ENCODE peak calls at places on chromosome 5, in four cellular contexts. E, O, D and K are unnamed samples. For H3K36me3, the result is how much of the 10 kb centered on the place peaks cover.

GRCh38 chr5:94517490-94518108 is 100.8 kb downstream of the KIAA0825 start:
- DNase-seq in O (no peak), E (no peak), D (no peak), K (peak)

GRCh38 chr5:76522103-76522942 is 100.9 kb downstream of the F2RL2 start:
- DNase-seq in D (no peak), O (no peak), E (no peak), K (no peak)

GRCh38 chr5:156907667-156908066 is 55.4 kb downstream of the TIMD4 start:
- DNase-seq in E (no peak), D (no peak), O (no peak), K (no peak)

GRCh38 chr5:926416-927171 is 33.9 kb downstream of the TRIP13 start:
- DNase-seq in D (no peak), O (peak), E (peak), K (peak)

GRCh38 chr5:124599048-124599973 is 147.1 kb downstream of the ZNF608 start:
- DNase-seq in E (no peak), D (no peak), O (no peak), K (peak)

GRCh38 chr5:124236366-124237231 is 509.8 kb downstream of the ZNF608 start:
- DNase-seq in O (no peak), E (no peak), D (no peak), K (peak)

GRCh38 chr5:140107312-140108092 is 6.4 kb upstream of the PURA start:
- DNase-seq in E (peak), O (peak), D (peak), K (peak)

GRCh38 chr5:109347252-109347888 is 62.4 kb downstream of the PJA2 start:
- DNase-seq in E (no peak), O (no peak), D (no peak), K (no peak)

GRCh38 chr5:121378559-121379359 is 472.9 kb upstream of the FTMT start:
- DNase-seq in O (no peak), E (peak), D (no peak), K (no peak)

GRCh38 chr5:110735545-110735944 is 3.3 kb upstream of the SLC25A46 start:
- DNase-seq in O (no peak), D (no peak), E (no peak), K (no peak)

GRCh38 chr5:139744471-139745120 is 51.0 kb upstream of the PSD2 start:
- DNase-seq in O (no peak), D (no peak), E (no peak), K (no peak)

GRCh38 chr5:148785223-148785622 is 41.2 kb upstream of the ADRB2 start:
- DNase-seq in O (no peak), E (no peak), D (no peak), K (no peak)

GRCh38 chr5:164358531-164359259 is 853.3 kb downstream of the MAT2B start:
- DNase-seq in O (no peak), D (no peak), E (no peak), K (no peak)

GRCh38 chr5:37799865-37800421 is 39.9 kb downstream of the GDNF start:
- DNase-seq in D (no peak), E (no peak), O (no peak), K (no peak)

GRCh38 chr5:156647034-156647451 is 203.1 kb upstream of the PPP1R2B start:
- DNase-seq in O (no peak), D (no peak), E (no peak), K (no peak)

GRCh38 chr5:96751203-96752169 is 56.3 kb downstream of the ERAP1 start:
- DNase-seq in E (no peak), O (no peak), D (no peak), K (no peak)

GRCh38 chr5:150357326-150358260 is at the start of gene TCOF1:
- DNase-seq in D (peak), E (peak), O (peak), K (peak)

GRCh38 chr5:98698359-98698758 is 75.1 kb upstream of the RGMB start:
- DNase-seq in E (no peak), D (no peak), O (no peak), K (peak)

GRCh38 chr5:12072441-12072840 is 168.2 kb upstream of the CTNND2 start:
- DNase-seq in E (peak), D (no peak), O (no peak), K (no peak)

GRCh38 chr5:42994285-42995151 is 45.6 kb downstream of the ANXA2R start:
- DNase-seq in D (peak), O (peak), E (peak), K (peak)

GRCh38 chr5:42993516-42994284 is 46.4 kb downstream of the ANXA2R start:
- DNase-seq in O (peak), E (no peak), D (no peak), K (peak)

GRCh38 chr5:42991477-42992034 is 48.6 kb downstream of the ANXA2R start:
- DNase-seq in E (peak), O (no peak), D (no peak), K (no peak)

GRCh38 chr5:42992035-42992570 is 48.0 kb downstream of the ANXA2R start:
- DNase-seq in O (peak), D (peak), E (peak), K (peak)

GRCh38 chr5:42995152-42995751 is 44.9 kb downstream of the ANXA2R start:
- DNase-seq in D (no peak), O (no peak), E (no peak), K (no peak)
- TF ChIP-seq CTCF in D (no peak), O (no peak), E (no peak), K (no peak)

GRCh38 chr5:134638760-134639201 is 6.2 kb upstream of the SAR1B start:
- DNase-seq in D (no peak), O (no peak), E (no peak), K (no peak)

GRCh38 chr5:134637106-134637721 is 4.6 kb upstream of the SAR1B start:
- DNase-seq in E (no peak), D (no peak), O (no peak), K (peak)

DNA sequence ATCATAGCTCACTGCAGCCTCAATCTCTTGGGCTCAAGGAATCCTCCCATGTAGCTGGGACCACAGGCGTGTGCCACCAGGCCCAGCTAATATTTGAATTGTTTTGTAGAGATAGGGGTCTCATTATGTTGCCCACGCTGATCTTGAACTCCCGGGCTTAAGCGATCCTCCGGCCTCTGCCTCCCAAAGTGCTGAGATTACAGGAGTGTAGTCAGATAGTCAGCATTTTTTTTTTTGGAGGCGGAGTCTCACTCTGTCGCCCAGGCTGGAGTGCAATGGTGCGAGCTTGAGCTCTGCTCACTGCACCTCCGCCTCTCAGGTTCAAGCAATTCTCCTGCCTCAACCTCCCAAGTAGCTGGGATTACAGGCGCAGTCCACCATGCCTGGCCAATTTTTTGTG is 1.6 kb upstream of the SAR1B start:
- DNase-seq in D (no peak), O (no peak), E (no peak), K (no peak)
- H3K36me3 ChIP-seq in D (under half), O (under half), E (under half), K (under half)

GRCh38 chr5:8456846-8457186 is 587.9 kb downstream of the MTRR start:
- DNase-seq in O (no peak), D (no peak), E (no peak), K (no peak)
- H3K4me3 ChIP-seq in O (peak), D (no peak), E (peak), K (no peak)

DNA sequence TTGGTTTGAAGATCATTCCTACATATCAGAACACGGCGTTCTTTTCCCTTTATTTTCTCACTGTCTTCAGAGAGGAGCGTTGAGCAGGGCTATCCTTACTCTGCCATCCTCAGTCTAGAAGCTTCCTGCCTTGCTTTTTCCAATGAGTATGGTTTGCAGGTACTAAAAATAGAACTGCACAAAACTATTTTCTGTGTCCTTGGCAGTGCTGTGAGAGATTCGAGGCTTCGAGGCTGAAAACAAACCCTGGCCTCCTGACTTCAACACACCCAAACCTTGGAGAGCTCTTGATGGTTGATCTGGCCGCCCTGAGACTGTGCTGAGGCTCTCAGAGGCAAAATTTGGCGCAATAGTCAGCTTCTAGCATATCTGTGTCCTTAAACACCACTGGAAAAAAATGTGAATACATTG is 78.9 kb downstream of the GOLPH3 start:
- DNase-seq in O (no peak), E (no peak), D (no peak), K (no peak)
- TF ChIP-seq CTCF in O (no peak), E (no peak), D (no peak), K (no peak)

GRCh38 chr5:33212439-33212838 is 228.3 kb upstream of the TARS1 start:
- DNase-seq in D (no peak), O (no peak), E (no peak), K (no peak)
- H3K36me3 ChIP-seq in D (under half), O (under half), E (under half), K (under half)

GRCh38 chr5:13566903-13567339 is 377.6 kb downstream of the DNAH5 start:
- DNase-seq in D (no peak), O (no peak), E (peak), K (peak)
- H3K4me3 ChIP-seq in D (no peak), O (no peak), E (no peak), K (no peak)